ENCODE peak calls at places on chromosomes 1 and 21, in four cellular contexts. B, Z, Y and W are unnamed samples.

GRCh38 chr1:53868565-53868964 is 21.0 kb downstream of the YIPF1 start:
- DNase-seq in B (no peak), Y (no peak), Z (no peak), W (peak; percentile 43)

GRCh38 chr1:16253332-16253922 is 16.4 kb upstream of the CPLANE2 start:
- DNase-seq in Z (no peak), Y (no peak), B (no peak), W (peak; percentile 53)

GRCh38 chr1:197980457-197980856 is 63.3 kb downstream of the LHX9 start:
- DNase-seq in Y (peak; percentile 4), B (no peak), Z (no peak), W (no peak)

GRCh38 chr1:233614173-233614742 is 352 bp downstream of the KCNK1 start:
- DNase-seq in Y (peak; percentile 55), B (peak; percentile 29), Z (no peak), W (peak; percentile 57)

GRCh38 chr1:195188821-195189220 is 1419.4 kb downstream of the KCNT2 start:
- DNase-seq in Y (no peak), Z (no peak), B (no peak), W (peak; percentile 35)

GRCh38 chr1:23638786-23639241 is 52.8 kb upstream of the RPL11 start:
- DNase-seq in B (no peak), Y (no peak), Z (peak; percentile 48), W (no peak)

GRCh38 chr1:24742090-24742938 is 2.9 kb upstream of the CLIC4 start:
- DNase-seq in Y (no peak), B (no peak), Z (no peak), W (no peak)

GRCh38 chr1:245742891-245743290 is 588.1 kb downstream of the KIF26B start:
- DNase-seq in Y (peak; percentile 27), B (no peak), Z (no peak), W (no peak)

GRCh38 chr1:171221665-171222591 is 26.4 kb upstream of the FMO1 start:
- DNase-seq in B (no peak), Y (no peak), Z (no peak), W (peak; percentile 31)

GRCh38 chr1:29195875-29196274 is 14.2 kb upstream of the SRSF4 start:
- DNase-seq in Y (no peak), B (no peak), Z (no peak), W (no peak)

GRCh38 chr1:54362881-54363340 is 43.3 kb downstream of the SSBP3 start:
- DNase-seq in B (no peak), Z (no peak), Y (no peak), W (no peak)

GRCh38 chr21:39363607-39364555 is 15.0 kb upstream of the HMGN1 start:
- DNase-seq in B (no peak), Z (no peak), Y (no peak), W (no peak)

GRCh38 chr1:240455228-240455821 is 156.6 kb downstream of the GREM2 start:
- DNase-seq in Z (peak; percentile 11), B (no peak), Y (peak; percentile 48), W (peak; percentile 54)

GRCh38 chr1:65793359-65793732 is 651 bp downstream of the PDE4B start:
- DNase-seq in Y (peak; percentile 45), B (no peak), Z (peak; percentile 41), W (no peak)

GRCh38 chr1:36223373-36223995 is 759 bp upstream of the THRAP3 start:
- DNase-seq in Z (peak; percentile 37), B (no peak), Y (peak; percentile 44), W (peak; percentile 27)

GRCh38 chr1:59833991-59834390 is 19.2 kb downstream of the HOOK1 start:
- DNase-seq in Y (no peak), B (no peak), Z (no peak), W (no peak)

GRCh38 chr1:89451011-89451410 is 73.6 kb upstream of the LRRC8B start:
- DNase-seq in B (no peak), Y (no peak), Z (no peak), W (peak; percentile 22)

GRCh38 chr1:169680377-169681019 is 30.9 kb downstream of the SELL start:
- DNase-seq in Z (no peak), Y (no peak), B (no peak), W (no peak)

GRCh38 chr1:1307261-1307907 is 346 bp downstream of the ACAP3 start:
- DNase-seq in Z (no peak), Y (peak; percentile 76), B (no peak), W (peak; percentile 47)

GRCh38 chr1:173269490-173270230 is 62.5 kb upstream of the TNFSF4 start:
- DNase-seq in B (peak; percentile 37), Y (no peak), Z (peak; percentile 4), W (peak; percentile 100)

GRCh38 chr1:24805534-24806301 is 60.5 kb downstream of the CLIC4 start:
- DNase-seq in Z (no peak), Y (no peak), B (no peak), W (peak; percentile 58)

GRCh38 chr1:162973381-162973795 is 95.8 kb upstream of the RGS4 start:
- DNase-seq in B (no peak), Y (no peak), Z (no peak), W (peak; percentile 56)

GRCh38 chr1:71343686-71344416 is 263.0 kb upstream of the ZRANB2 start:
- DNase-seq in Y (no peak), B (no peak), Z (no peak), W (peak; percentile 39)

GRCh38 chr1:204145033-204145504 is 6.8 kb downstream of the ETNK2 start:
- DNase-seq in B (no peak), Y (no peak), Z (no peak), W (no peak)

DNA sequence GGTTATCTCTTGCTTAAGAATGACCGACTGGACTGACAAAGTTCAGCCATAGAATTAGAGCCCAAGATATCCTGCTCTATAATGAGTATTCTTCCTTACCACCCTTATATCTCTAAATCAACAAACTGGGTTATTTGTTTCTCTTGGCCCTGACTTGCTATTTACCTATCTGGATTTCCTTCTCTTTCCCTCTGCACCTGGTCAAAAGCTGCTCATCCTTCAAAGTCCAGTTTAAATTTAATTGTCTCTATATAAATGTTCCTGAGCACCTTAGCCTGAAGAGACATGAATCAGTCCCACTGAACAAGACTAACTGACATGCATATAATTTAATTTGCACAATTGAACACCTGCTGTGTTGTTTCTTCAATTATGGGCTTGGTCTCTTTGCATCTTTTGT is 127.1 kb upstream of the KCNJ15 start:
- DNase-seq in Y (no peak), B (no peak), Z (no peak), W (no peak)
- TF ChIP-seq EZH2phosphoT487 in Y (no peak), B (no peak), Z (no peak), W (no peak)

GRCh38 chr1:21724570-21724969 is 55.4 kb upstream of the RAP1GAP start:
- DNase-seq in Y (no peak), Z (no peak), B (no peak), W (no peak)
- H3K9ac ChIP-seq in Y (no peak overlapping the region), Z (no peak overlapping the region), B (no peak overlapping the region), W (no peak overlapping the region)

GRCh38 chr21:37915941-37916794 is at the start of gene KCNJ6:
- DNase-seq in Z (peak; percentile 87), B (no peak), Y (peak; percentile 94), W (no peak)
- TF ChIP-seq EZH2phosphoT487 in Z (no peak), B (no peak), Y (no peak), W (peak; percentile 30)

GRCh38 chr1:214439352-214440119 is 111.9 kb downstream of the PTPN14 start:
- DNase-seq in Z (no peak), Y (no peak), B (peak; percentile 81), W (peak; percentile 81)
- H3K9ac ChIP-seq in Z (no peak overlapping the region), Y (no peak overlapping the region), B (peak overlapping the region; percentile 51), W (no peak overlapping the region)

GRCh38 chr1:75074719-75075395 is 59.3 kb upstream of the LHX8 start:
- DNase-seq in Z (no peak), Y (peak; percentile 25), B (no peak), W (no peak)

GRCh38 chr1:75083223-75083622 is 51.0 kb upstream of the LHX8 start:
- DNase-seq in Z (no peak), B (no peak), Y (no peak), W (no peak)

GRCh38 chr1:75083848-75084514 is 50.2 kb upstream of the LHX8 start:
- DNase-seq in B (no peak), Y (no peak), Z (no peak), W (no peak)

DNA sequence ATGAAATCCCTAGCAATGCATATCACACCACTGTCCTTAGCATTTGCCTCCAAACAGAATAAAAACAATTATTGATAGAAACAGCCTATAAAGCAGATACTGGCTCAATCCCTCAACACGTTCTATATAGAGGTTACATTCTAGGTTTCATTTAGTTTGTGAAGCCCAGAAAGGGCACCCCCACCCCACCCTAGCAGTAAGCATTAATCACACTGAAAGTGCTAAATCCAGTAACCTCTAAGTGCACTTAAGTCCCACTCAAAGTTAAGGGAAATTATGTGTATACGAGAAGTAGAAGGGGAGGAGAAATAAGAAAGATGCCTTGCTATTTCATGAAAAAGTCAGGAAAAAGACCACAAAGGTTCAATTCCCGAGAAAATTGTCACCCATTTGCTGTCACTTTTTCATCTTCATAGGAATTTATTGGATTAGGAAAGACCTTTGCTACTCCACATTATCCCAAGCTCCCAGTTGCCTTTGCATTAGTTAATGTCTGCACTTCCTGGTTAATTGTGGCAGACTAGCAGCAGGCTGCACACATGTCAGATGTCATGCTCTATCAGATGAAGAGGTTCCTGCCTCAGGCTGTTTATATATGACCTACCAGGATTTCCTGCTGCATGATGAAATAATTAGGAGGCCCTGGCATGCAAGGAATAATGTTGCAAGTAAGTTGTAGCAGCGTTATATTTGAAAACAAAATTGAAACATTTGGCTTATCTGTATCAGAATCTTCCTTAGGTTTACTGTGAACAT is 54.5 kb upstream of the LHX8 start:
- DNase-seq in Y (no peak), B (no peak), Z (peak; percentile 21), W (no peak)
- TF ChIP-seq EZH2phosphoT487 in Y (no peak), B (no peak), Z (no peak), W (no peak)

GRCh38 chr1:9426291-9426711 is 113.0 kb upstream of the SLC25A33 start:
- DNase-seq in B (no peak), Y (no peak), Z (no peak), W (no peak)

GRCh38 chr1:9429369-9429766 is 109.9 kb upstream of the SLC25A33 start:
- DNase-seq in Z (no peak), B (no peak), Y (no peak), W (no peak)

GRCh38 chr1:9425859-9426258 is 113.4 kb upstream of the SLC25A33 start:
- DNase-seq in Z (no peak), Y (no peak), B (no peak), W (no peak)

GRCh38 chr1:9428601-9429368 is 110.5 kb upstream of the SLC25A33 start:
- DNase-seq in Y (peak; percentile 99), B (peak; percentile 99), Z (peak; percentile 96), W (peak; percentile 99)

GRCh38 chr1:9427388-9427787 is 111.9 kb upstream of the SLC25A33 start:
- DNase-seq in B (no peak), Y (no peak), Z (no peak), W (no peak)
- H3K9ac ChIP-seq in B (no peak overlapping the region), Y (no peak overlapping the region), Z (no peak overlapping the region), W (no peak overlapping the region)